ENCODE peak calls at places on chromosomes 1 and 21, in four cellular contexts. W is WERI-Rb-1, V is SJSA1, M is neuronal stem cell. J is an unnamed sample.

GRCh38 chr1:11919621-11920020 is 6.6 kb downstream of the KIAA2013 start:
- DNase-seq in M (no peak), V (no peak), W (no peak), J (no peak)

GRCh38 chr1:27960762-27961645 is 1.2 kb downstream of the XKR8 start:
- DNase-seq in M (no peak), W (no peak), V (no peak), J (no peak)

GRCh38 chr1:235945775-235946565 is 79.3 kb upstream of the LYST start:
- DNase-seq in W (no peak), M (no peak), V (no peak), J (no peak)

GRCh38 chr1:201085902-201086735 is 26.1 kb downstream of the CACNA1S start:
- DNase-seq in V (peak), M (peak), W (peak), J (no peak)

GRCh38 chr1:157852476-157852875 is 10.9 kb upstream of the CD5L start:
- DNase-seq in V (peak), M (no peak), W (no peak), J (no peak)

GRCh38 chr1:86541859-86542258 is 5.0 kb upstream of the CLCA4 start:
- DNase-seq in V (no peak), M (no peak), W (no peak), J (no peak)

GRCh38 chr1:88276158-88276557 is 407.9 kb upstream of the PKN2 start:
- DNase-seq in M (no peak), W (no peak), V (no peak), J (no peak)

GRCh38 chr1:193060938-193061337 is 1.5 kb downstream of the RO60 start:
- DNase-seq in M (no peak), V (peak), W (no peak), J (no peak)

GRCh38 chr1:77031101-77031662 is 163.9 kb downstream of the ST6GALNAC5 start:
- DNase-seq in V (peak), M (no peak), W (no peak), J (no peak)

GRCh38 chr1:85734961-85735360 is 26.7 kb upstream of the ZNHIT6 start:
- DNase-seq in V (no peak), W (no peak), M (no peak), J (no peak)

GRCh38 chr1:71228236-71228635 is 147.4 kb upstream of the ZRANB2 start:
- DNase-seq in W (no peak), M (no peak), V (no peak), J (no peak)

GRCh38 chr1:150299716-150300115 is 6.1 kb downstream of the MRPS21 start:
- DNase-seq in W (no peak), V (no peak), M (no peak), J (no peak)

GRCh38 chr1:86522230-86522629 is 24.6 kb upstream of the CLCA4 start:
- DNase-seq in V (no peak), M (no peak), W (no peak), J (no peak)

GRCh38 chr1:56803561-56804156 is 15.5 kb downstream of the FYB2 start:
- DNase-seq in V (no peak), M (peak), W (peak), J (no peak)

GRCh38 chr1:196142111-196142510 is 466.1 kb downstream of the KCNT2 start:
- DNase-seq in M (peak), V (no peak), W (no peak), J (no peak)

GRCh38 chr1:238406098-238406497 is 515.4 kb upstream of the ZP4 start:
- DNase-seq in W (no peak), V (no peak), M (no peak), J (no peak)

GRCh38 chr1:19557609-19558051 is 72.3 kb upstream of the CAPZB start:
- DNase-seq in V (no peak), W (no peak), M (no peak), J (no peak)

GRCh38 chr1:167763525-167764220 is 41.9 kb downstream of the MPZL1 start:
- DNase-seq in V (peak), W (no peak), M (no peak), J (no peak)

GRCh38 chr1:205030916-205031315 is 12.1 kb upstream of the CNTN2 start:
- DNase-seq in V (no peak), W (peak), M (peak), J (no peak)

GRCh38 chr1:171635661-171636060 is 13.6 kb downstream of the MYOCOS start:
- DNase-seq in W (no peak), V (no peak), M (no peak), J (no peak)

GRCh38 chr1:76066390-76066789 is 8.2 kb upstream of the ST6GALNAC3 start:
- DNase-seq in M (no peak), W (no peak), V (peak), J (no peak)

GRCh38 chr1:113247355-113247754 is 143.0 kb upstream of the MAGI3 start:
- DNase-seq in V (no peak), M (no peak), W (no peak), J (no peak)

GRCh38 chr21:45574081-45574501 is 31.9 kb upstream of the SLC19A1 start:
- DNase-seq in V (no peak), W (peak), M (no peak), J (peak)

GRCh38 chr1:113905435-113905861 is 322 bp downstream of the DCLRE1B start:
- DNase-seq in W (peak), V (no peak), M (no peak), J (peak)

GRCh38 chr1:157542676-157543075 is 9.6 kb downstream of the FCRL5 start:
- DNase-seq in V (no peak), W (no peak), M (no peak), J (no peak)

GRCh38 chr1:171801395-171801990 is 20.0 kb downstream of the METTL13 start:
- DNase-seq in M (peak), W (no peak), V (peak), J (no peak)

GRCh38 chr21:42057861-42058437 is 13.2 kb upstream of the UMODL1 start:
- DNase-seq in W (no peak), V (no peak), M (no peak), J (no peak)

GRCh38 chr21:44370027-44370735 is 16.8 kb downstream of the TRPM2 start:
- DNase-seq in M (peak), V (peak), W (peak), J (peak)

GRCh38 chr1:232950919-232951579 is 638 bp downstream of the NTPCR start:
- DNase-seq in V (no peak), M (no peak), W (no peak), J (no peak)

GRCh38 chr1:16484931-16485330 is 29.2 kb downstream of the RNU1-1 start:
- DNase-seq in M (no peak), W (no peak), V (no peak), J (no peak)

GRCh38 chr1:234683856-234684632 is 74.1 kb upstream of the IRF2BP2 start:
- DNase-seq in V (peak), W (no peak), M (no peak), J (no peak)

GRCh38 chr1:15952317-15953258 is 23.3 kb downstream of the ZBTB17 start:
- DNase-seq in V (peak), M (no peak), W (no peak), J (no peak)

GRCh38 chr1:221527886-221528634 is 213.8 kb downstream of the DUSP10 start:
- DNase-seq in M (no peak), V (no peak), W (no peak), J (no peak)

GRCh38 chr1:206794294-206794908 is 22.1 kb upstream of the IL10 start:
- DNase-seq in M (no peak), W (no peak), V (no peak), J (no peak)

GRCh38 chr1:222777463-222777862 is 37.4 kb upstream of the DISP1 start:
- DNase-seq in W (no peak), M (no peak), V (no peak), J (no peak)

GRCh38 chr1:237851209-237851845 is 39.4 kb downstream of the ZP4 start:
- DNase-seq in M (peak), V (no peak), W (peak), J (no peak)

GRCh38 chr1:29344336-29344735 is 108.0 kb downstream of the PTPRU start:
- DNase-seq in M (no peak), W (no peak), V (no peak), J (no peak)

DNA sequence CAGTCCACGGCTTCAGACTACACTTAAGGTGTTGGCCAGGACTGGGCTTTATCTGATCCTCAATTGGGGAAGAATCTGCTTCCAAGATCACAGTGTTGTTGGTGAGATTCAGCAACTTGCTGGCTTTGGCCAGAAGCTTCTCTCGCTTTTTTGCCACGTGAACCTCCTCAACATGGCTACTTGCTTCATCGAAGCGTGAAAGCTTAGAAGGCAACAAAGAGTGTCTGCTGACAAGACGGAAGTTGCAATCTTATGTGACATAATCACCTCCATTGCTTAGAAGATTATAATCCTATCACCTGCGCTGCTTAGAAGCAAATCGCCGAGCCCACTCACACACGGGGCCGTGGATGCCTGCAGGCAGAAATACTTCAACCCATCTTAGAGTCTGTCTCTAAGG is 10.4 kb upstream of the ITPKB start:
- DNase-seq in V (no peak), W (no peak), M (no peak), J (no peak)
- H3K4me3 ChIP-seq in V (no peak), W (no peak), M (no peak), J (no peak)

GRCh38 chr1:108817016-108817415 is 39.9 kb downstream of the AKNAD1 start:
- DNase-seq in M (no peak), V (peak), W (no peak), J (no peak)
- H3K4me3 ChIP-seq in M (peak), V (peak), W (no peak), J (no peak)

GRCh38 chr1:213751064-213751397 is 236.7 kb upstream of the PROX1 start:
- DNase-seq in M (no peak), W (no peak), V (no peak), J (no peak)

GRCh38 chr1:213750231-213751063 is 237.3 kb upstream of the PROX1 start:
- DNase-seq in V (no peak), M (no peak), W (no peak), J (no peak)

GRCh38 chr1:213745451-213745850 is 242.3 kb upstream of the PROX1 start:
- DNase-seq in M (no peak), V (no peak), W (no peak), J (no peak)

GRCh38 chr1:213749558-213749957 is 238.2 kb upstream of the PROX1 start:
- DNase-seq in V (no peak), M (no peak), W (no peak), J (no peak)
- H3K4me3 ChIP-seq in V (no peak), M (no peak), W (no peak), J (no peak)

GRCh38 chr21:36788116-36788515 is 89.2 kb downstream of the SIM2 start:
- DNase-seq in W (no peak), V (peak), M (no peak), J (no peak)
- H3K4me3 ChIP-seq in W (no peak), V (peak), M (no peak), J (no peak)

GRCh38 chr1:107389410-107390075 is 248.7 kb downstream of the NTNG1 start:
- DNase-seq in V (no peak), M (no peak), W (no peak), J (no peak)
- H3K4me3 ChIP-seq in V (no peak), M (no peak), W (no peak), J (no peak)

GRCh38 chr21:25801217-25802015 is 66.6 kb downstream of the GABPA start:
- DNase-seq in M (peak), W (peak), V (peak), J (peak)
- H3K4me3 ChIP-seq in M (no peak), W (no peak), V (no peak), J (no peak)

DNA sequence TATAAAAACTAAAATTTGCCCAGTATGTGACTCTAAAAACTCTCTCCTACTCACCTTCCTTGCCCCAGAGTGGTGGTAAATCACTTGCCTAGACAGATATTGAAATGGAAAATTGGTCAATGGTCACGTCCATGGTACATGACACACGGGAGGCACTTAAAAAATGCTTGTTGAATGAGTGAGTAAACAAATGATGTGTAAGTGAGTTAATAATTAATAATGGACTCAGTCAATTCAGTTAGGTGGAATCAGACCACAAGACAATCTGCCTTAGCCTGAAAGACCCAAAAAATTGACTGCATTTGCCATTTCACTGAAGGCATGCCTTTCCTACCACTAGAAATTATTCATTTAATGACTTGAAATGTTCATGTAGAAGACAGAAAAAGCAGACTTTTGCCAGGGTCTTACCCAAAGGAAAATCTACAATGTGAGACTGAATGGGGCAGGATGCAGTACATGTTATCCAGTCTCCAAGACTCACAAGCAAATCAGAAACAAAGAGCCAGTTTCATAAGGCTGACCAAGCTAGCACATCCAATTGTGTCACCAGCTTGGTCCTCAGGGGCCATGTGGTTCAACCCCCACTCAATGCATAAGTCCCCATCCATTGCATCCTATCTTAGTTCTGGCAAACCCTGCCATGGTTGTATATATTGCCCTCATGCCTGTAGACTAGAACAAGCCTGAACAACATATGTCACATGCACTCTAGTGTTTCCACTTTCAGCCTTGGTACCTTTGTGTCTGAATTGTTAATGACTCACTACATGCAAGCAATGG is 73.6 kb downstream of the TBX15 start:
- DNase-seq in V (no peak), M (no peak), W (no peak), J (no peak)
- H3K4me3 ChIP-seq in V (no peak), M (no peak), W (no peak), J (no peak)

GRCh38 chr1:154407866-154408777 is 3.0 kb downstream of the IL6R start:
- DNase-seq in M (no peak), W (no peak), V (peak), J (no peak)
- H3K4me3 ChIP-seq in M (no peak), W (no peak), V (no peak), J (peak)

GRCh38 chr21:29342394-29342957 is 43.8 kb downstream of the BACH1 start:
- DNase-seq in V (peak), M (no peak), W (no peak), J (peak)
- H3K4me3 ChIP-seq in V (peak), M (no peak), W (no peak), J (no peak)

GRCh38 chr1:143574891-143575520 is 396.8 kb downstream of the FAM72C start:
- DNase-seq in M (no peak), W (no peak), V (no peak), J (no peak)
- H3K4me3 ChIP-seq in M (no peak), W (no peak), V (no peak), J (no peak)